ENCODE peak calls at places on chromosomes 5 and 9, in four cellular contexts. One of them, this sample, is unnamed.

GRCh38 chr9:2622361-2623045 is 916 bp downstream of the VLDLR start:
- DNase-seq in K562: no peak
- DNase-seq in HepG2: no peak
- DNase-seq in H1: no peak
- DNase-seq in this sample: peak

GRCh38 chr9:116644099-116644688 is 42.9 kb upstream of the TRIM32 start:
- DNase-seq in K562: no peak
- DNase-seq in HepG2: no peak
- DNase-seq in H1: no peak
- DNase-seq in this sample: no peak

GRCh38 chr5:115962239-115962564 is at the start of gene LVRN:
- DNase-seq in K562: no peak
- DNase-seq in HepG2: no peak
- DNase-seq in H1: no peak
- DNase-seq in this sample: no peak

GRCh38 chr9:76090909-76091308 is 200.4 kb downstream of the PCSK5 start:
- DNase-seq in K562: no peak
- DNase-seq in HepG2: no peak
- DNase-seq in H1: no peak
- DNase-seq in this sample: no peak

GRCh38 chr5:65834306-65834705 is 92.1 kb upstream of the ERBIN start:
- DNase-seq in K562: no peak
- DNase-seq in HepG2: no peak
- DNase-seq in H1: no peak
- DNase-seq in this sample: no peak

GRCh38 chr5:123559434-123559775 is 47.4 kb downstream of the CSNK1G3 start:
- DNase-seq in K562: no peak
- DNase-seq in HepG2: no peak
- DNase-seq in H1: no peak
- DNase-seq in this sample: no peak

GRCh38 chr5:149596712-149597111 is 15.4 kb downstream of the ARHGEF37 start:
- DNase-seq in K562: no peak
- DNase-seq in HepG2: no peak
- DNase-seq in H1: no peak
- DNase-seq in this sample: no peak

GRCh38 chr5:72248352-72249032 is 71.5 kb downstream of the MRPS27 start:
- DNase-seq in K562: peak
- DNase-seq in HepG2: no peak
- DNase-seq in H1: no peak
- DNase-seq in this sample: no peak

GRCh38 chr9:112664541-112664940 is 53.4 kb downstream of the INIP start:
- DNase-seq in K562: no peak
- DNase-seq in HepG2: no peak
- DNase-seq in H1: no peak
- DNase-seq in this sample: no peak

GRCh38 chr5:104062495-104063377 is 500.1 kb upstream of the NUDT12 start:
- DNase-seq in K562: no peak
- DNase-seq in HepG2: no peak
- DNase-seq in H1: no peak
- DNase-seq in this sample: no peak

GRCh38 chr5:161230222-161230621 is 316.3 kb downstream of the GABRB2 start:
- DNase-seq in K562: no peak
- DNase-seq in HepG2: no peak
- DNase-seq in H1: no peak
- DNase-seq in this sample: no peak

GRCh38 chr9:82209797-82210470 is 221.4 kb downstream of the SPATA31D1 start:
- DNase-seq in K562: no peak
- DNase-seq in HepG2: no peak
- DNase-seq in H1: no peak
- DNase-seq in this sample: no peak

GRCh38 chr5:67182406-67182805 is 14.2 kb downstream of the CD180 start:
- DNase-seq in K562: peak
- DNase-seq in HepG2: no peak
- DNase-seq in H1: no peak
- DNase-seq in this sample: no peak

GRCh38 chr9:15553528-15553898 is 670 bp downstream of the CCDC171 start:
- DNase-seq in K562: no peak
- DNase-seq in HepG2: no peak
- DNase-seq in H1: no peak
- DNase-seq in this sample: no peak

GRCh38 chr5:176144508-176144907 is 93.7 kb upstream of the SIMC1 start:
- DNase-seq in K562: no peak
- DNase-seq in HepG2: no peak
- DNase-seq in H1: no peak
- DNase-seq in this sample: no peak

GRCh38 chr5:41232797-41233196 is 19.5 kb upstream of the C6 start:
- DNase-seq in K562: no peak
- DNase-seq in HepG2: no peak
- DNase-seq in H1: no peak
- DNase-seq in this sample: no peak

GRCh38 chr9:79817469-79818004 is 245.8 kb downstream of the TLE4 start:
- DNase-seq in K562: no peak
- DNase-seq in HepG2: no peak
- DNase-seq in H1: no peak
- DNase-seq in this sample: no peak

GRCh38 chr5:108637110-108637509 is 110.6 kb upstream of the FER start:
- DNase-seq in K562: no peak
- DNase-seq in HepG2: no peak
- DNase-seq in H1: no peak
- DNase-seq in this sample: no peak

GRCh38 chr9:37852222-37852621 is 51.6 kb downstream of the DCAF10 start:
- DNase-seq in K562: no peak
- DNase-seq in HepG2: no peak
- DNase-seq in H1: no peak
- DNase-seq in this sample: no peak

GRCh38 chr9:74950456-74950855 is 2.3 kb downstream of the C9orf40 start:
- DNase-seq in K562: no peak
- DNase-seq in HepG2: no peak
- DNase-seq in H1: no peak
- DNase-seq in this sample: no peak

GRCh38 chr5:108818613-108819272 is 71.0 kb downstream of the FER start:
- DNase-seq in K562: no peak
- DNase-seq in HepG2: no peak
- DNase-seq in H1: no peak
- DNase-seq in this sample: no peak

GRCh38 chr9:99803694-99804093 is 18.0 kb upstream of the NR4A3 start:
- DNase-seq in K562: no peak
- DNase-seq in HepG2: no peak
- DNase-seq in H1: no peak
- DNase-seq in this sample: no peak

GRCh38 chr5:93789173-93790070 is 48.0 kb upstream of the POU5F2 start:
- DNase-seq in K562: no peak
- DNase-seq in HepG2: no peak
- DNase-seq in H1: no peak
- DNase-seq in this sample: no peak

GRCh38 chr9:5608298-5609254 is 20.3 kb upstream of the RIC1 start:
- DNase-seq in K562: peak
- DNase-seq in HepG2: peak
- DNase-seq in H1: no peak
- DNase-seq in this sample: no peak

GRCh38 chr5:140345919-140346347 is 470 bp downstream of the HBEGF start:
- DNase-seq in K562: no peak
- DNase-seq in HepG2: peak
- DNase-seq in H1: no peak
- DNase-seq in this sample: peak

GRCh38 chr9:110875275-110875674 is 163.0 kb downstream of the LPAR1 start:
- DNase-seq in K562: no peak
- DNase-seq in HepG2: no peak
- DNase-seq in H1: peak
- DNase-seq in this sample: no peak

GRCh38 chr5:126365446-126366198 is 57.6 kb upstream of the GRAMD2B start:
- DNase-seq in K562: no peak
- DNase-seq in HepG2: peak
- DNase-seq in H1: no peak
- DNase-seq in this sample: no peak

GRCh38 chr5:172886974-172887491 is 53.0 kb downstream of the ERGIC1 start:
- DNase-seq in K562: no peak
- DNase-seq in HepG2: peak
- DNase-seq in H1: no peak
- DNase-seq in this sample: no peak

GRCh38 chr5:90015584-90016018 is 394.0 kb downstream of the CETN3 start:
- DNase-seq in K562: no peak
- DNase-seq in HepG2: no peak
- DNase-seq in H1: no peak
- DNase-seq in this sample: peak

GRCh38 chr5:142316051-142316450 is 8.8 kb downstream of the SPRY4 start:
- DNase-seq in K562: no peak
- DNase-seq in HepG2: no peak
- DNase-seq in H1: no peak
- DNase-seq in this sample: peak

GRCh38 chr5:51544386-51544785 is 161.1 kb downstream of the ISL1 start:
- DNase-seq in K562: no peak
- DNase-seq in HepG2: no peak
- DNase-seq in H1: no peak
- DNase-seq in this sample: no peak

GRCh38 chr5:4203146-4203545 is 607.5 kb downstream of the IRX1 start:
- DNase-seq in K562: no peak
- DNase-seq in HepG2: no peak
- DNase-seq in H1: no peak
- DNase-seq in this sample: no peak

GRCh38 chr5:4204616-4205151 is 609.1 kb downstream of the IRX1 start:
- DNase-seq in K562: no peak
- DNase-seq in HepG2: no peak
- DNase-seq in H1: no peak
- DNase-seq in this sample: no peak

GRCh38 chr5:4207456-4207855 is 611.8 kb downstream of the IRX1 start:
- DNase-seq in K562: no peak
- DNase-seq in HepG2: no peak
- DNase-seq in H1: no peak
- DNase-seq in this sample: no peak

GRCh38 chr5:4206127-4206526 is 610.5 kb downstream of the IRX1 start:
- DNase-seq in K562: no peak
- DNase-seq in HepG2: no peak
- DNase-seq in H1: no peak
- DNase-seq in this sample: no peak

GRCh38 chr5:4205408-4205807 is 609.8 kb downstream of the IRX1 start:
- DNase-seq in K562: no peak
- DNase-seq in HepG2: no peak
- DNase-seq in H1: no peak
- DNase-seq in this sample: no peak
- TF ChIP-seq EP300 in K562: no peak
- TF ChIP-seq EP300 in HepG2: no peak
- TF ChIP-seq EP300 in H1: no peak
- TF ChIP-seq EP300 in this sample: no peak

GRCh38 chr9:119154527-119154926 is 214.7 kb downstream of the BRINP1 start:
- DNase-seq in K562: no peak
- DNase-seq in HepG2: no peak
- DNase-seq in H1: no peak
- DNase-seq in this sample: no peak
- TF ChIP-seq SIN3A in K562: no peak
- TF ChIP-seq SIN3A in HepG2: no peak
- TF ChIP-seq SIN3A in H1: no peak
- TF ChIP-seq SIN3A in this sample: no peak

GRCh38 chr5:177496111-177497010 is 1.0 kb downstream of the PDLIM7 start:
- DNase-seq in K562: peak
- DNase-seq in HepG2: peak
- DNase-seq in H1: no peak
- DNase-seq in this sample: peak
- TF ChIP-seq EP300 in K562: peak
- TF ChIP-seq EP300 in HepG2: no peak
- TF ChIP-seq EP300 in H1: no peak
- TF ChIP-seq EP300 in this sample: peak

GRCh38 chr5:56918054-56918453 is 8.7 kb downstream of the SETD9 start:
- DNase-seq in K562: no peak
- DNase-seq in HepG2: peak
- DNase-seq in H1: no peak
- DNase-seq in this sample: no peak

GRCh38 chr5:56917534-56917933 is 8.1 kb downstream of the SETD9 start:
- DNase-seq in K562: no peak
- DNase-seq in HepG2: no peak
- DNase-seq in H1: no peak
- DNase-seq in this sample: no peak

GRCh38 chr5:56910123-56910951 is 941 bp downstream of the SETD9 start:
- DNase-seq in K562: peak
- DNase-seq in HepG2: peak
- DNase-seq in H1: no peak
- DNase-seq in this sample: peak

GRCh38 chr5:56913766-56914165 is 4.4 kb downstream of the SETD9 start:
- DNase-seq in K562: no peak
- DNase-seq in HepG2: no peak
- DNase-seq in H1: no peak
- DNase-seq in this sample: no peak

DNA sequence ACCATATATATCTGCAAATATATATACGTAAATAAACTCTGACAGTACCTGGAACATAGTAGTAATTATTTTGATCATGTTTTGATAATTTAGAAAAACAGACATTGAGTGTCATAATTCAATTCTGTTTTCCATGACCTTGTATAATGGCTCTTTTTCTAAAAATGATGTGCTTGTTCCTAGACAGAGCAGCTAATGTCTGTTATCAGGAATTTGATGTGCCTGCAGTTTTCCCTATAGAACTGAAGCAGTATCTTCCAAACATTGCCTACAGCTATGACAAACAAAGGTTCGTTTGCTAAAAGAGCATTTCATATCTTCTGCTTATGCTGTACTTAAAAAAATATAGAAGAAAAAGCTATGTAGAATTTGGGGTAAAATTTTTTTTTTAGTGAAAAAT is 5.3 kb downstream of the SETD9 start:
- DNase-seq in K562: no peak
- DNase-seq in HepG2: no peak
- DNase-seq in H1: no peak
- DNase-seq in this sample: peak
- TF ChIP-seq SIN3A in K562: no peak
- TF ChIP-seq SIN3A in HepG2: no peak
- TF ChIP-seq SIN3A in H1: no peak
- TF ChIP-seq SIN3A in this sample: no peak

GRCh38 chr9:12628546-12628945 is 64.6 kb upstream of the TYRP1 start:
- DNase-seq in K562: no peak
- DNase-seq in HepG2: no peak
- DNase-seq in H1: no peak
- DNase-seq in this sample: no peak

GRCh38 chr9:12627091-12627490 is 66.1 kb upstream of the TYRP1 start:
- DNase-seq in K562: no peak
- DNase-seq in HepG2: no peak
- DNase-seq in H1: no peak
- DNase-seq in this sample: no peak

GRCh38 chr9:12629091-12629490 is 64.1 kb upstream of the TYRP1 start:
- DNase-seq in K562: no peak
- DNase-seq in HepG2: no peak
- DNase-seq in H1: no peak
- DNase-seq in this sample: no peak

GRCh38 chr9:12625844-12626243 is 67.3 kb upstream of the TYRP1 start:
- DNase-seq in K562: no peak
- DNase-seq in HepG2: no peak
- DNase-seq in H1: no peak
- DNase-seq in this sample: no peak
- TF ChIP-seq EP300 in K562: no peak
- TF ChIP-seq EP300 in HepG2: no peak
- TF ChIP-seq EP300 in H1: no peak
- TF ChIP-seq EP300 in this sample: no peak

GRCh38 chr5:154813158-154813557 is 37.2 kb downstream of the FAXDC2 start:
- DNase-seq in K562: no peak
- DNase-seq in HepG2: no peak
- DNase-seq in H1: no peak
- DNase-seq in this sample: no peak
- TF ChIP-seq SIN3A in K562: no peak
- TF ChIP-seq SIN3A in HepG2: no peak
- TF ChIP-seq SIN3A in H1: no peak
- TF ChIP-seq SIN3A in this sample: no peak